ENCODE peak calls at places on chromosome 10, in eight cellular contexts. One of them, this sample, is unnamed.

GRCh38 chr10:96830511-96831199 is 1.4 kb upstream of the LCOR start:
- DNase-seq in ascending aorta: peak; percentile 74
- DNase-seq in heart left ventricle: peak; percentile 40
- DNase-seq in PC-3: peak; percentile 81
- DNase-seq in left lung: no peak
- DNase-seq in NT2/D1: peak; percentile 42
- DNase-seq in Karpas-422: peak; percentile 91
- DNase-seq in kidney: no peak
- DNase-seq in this sample: peak; percentile 72

GRCh38 chr10:98312349-98312748 is 44.4 kb upstream of the LOXL4 start:
- DNase-seq in ascending aorta: no peak
- DNase-seq in heart left ventricle: no peak
- DNase-seq in PC-3: no peak
- DNase-seq in left lung: no peak
- DNase-seq in NT2/D1: no peak
- DNase-seq in Karpas-422: no peak
- DNase-seq in kidney: no peak
- DNase-seq in this sample: no peak

GRCh38 chr10:68167790-68168189 is 58.5 kb downstream of the MYPN start:
- DNase-seq in ascending aorta: no peak
- DNase-seq in heart left ventricle: no peak
- DNase-seq in PC-3: no peak
- DNase-seq in left lung: no peak
- DNase-seq in NT2/D1: no peak
- DNase-seq in Karpas-422: no peak
- DNase-seq in kidney: no peak
- DNase-seq in this sample: no peak

GRCh38 chr10:27741173-27742091 is 4.2 kb downstream of the MKX start:
- DNase-seq in ascending aorta: peak; percentile 67
- DNase-seq in heart left ventricle: no peak
- DNase-seq in PC-3: no peak
- DNase-seq in left lung: peak; percentile 76
- DNase-seq in NT2/D1: no peak
- DNase-seq in Karpas-422: no peak
- DNase-seq in kidney: peak; percentile 62
- DNase-seq in this sample: no peak

GRCh38 chr10:101241840-101242707 is 12.8 kb upstream of the LBX1 start:
- DNase-seq in ascending aorta: no peak
- DNase-seq in heart left ventricle: no peak
- DNase-seq in PC-3: no peak
- DNase-seq in left lung: no peak
- DNase-seq in NT2/D1: no peak
- DNase-seq in Karpas-422: no peak
- DNase-seq in kidney: no peak
- DNase-seq in this sample: no peak

GRCh38 chr10:317219-317868 is 182.1 kb downstream of the ZMYND11 start:
- DNase-seq in ascending aorta: no peak
- DNase-seq in heart left ventricle: peak; percentile 59
- DNase-seq in PC-3: no peak
- DNase-seq in left lung: no peak
- DNase-seq in NT2/D1: no peak
- DNase-seq in Karpas-422: peak; percentile 57
- DNase-seq in kidney: peak; percentile 84
- DNase-seq in this sample: no peak

GRCh38 chr10:99921948-99922347 is 87.8 kb downstream of the DNMBP start:
- DNase-seq in ascending aorta: no peak
- DNase-seq in heart left ventricle: no peak
- DNase-seq in PC-3: peak; percentile 84
- DNase-seq in left lung: no peak
- DNase-seq in NT2/D1: no peak
- DNase-seq in Karpas-422: no peak
- DNase-seq in kidney: no peak
- DNase-seq in this sample: no peak

GRCh38 chr10:97039538-97040247 is 146.1 kb downstream of the SLIT1 start:
- DNase-seq in ascending aorta: no peak
- DNase-seq in heart left ventricle: no peak
- DNase-seq in PC-3: no peak
- DNase-seq in left lung: no peak
- DNase-seq in NT2/D1: no peak
- DNase-seq in Karpas-422: no peak
- DNase-seq in kidney: no peak
- DNase-seq in this sample: no peak

DNA sequence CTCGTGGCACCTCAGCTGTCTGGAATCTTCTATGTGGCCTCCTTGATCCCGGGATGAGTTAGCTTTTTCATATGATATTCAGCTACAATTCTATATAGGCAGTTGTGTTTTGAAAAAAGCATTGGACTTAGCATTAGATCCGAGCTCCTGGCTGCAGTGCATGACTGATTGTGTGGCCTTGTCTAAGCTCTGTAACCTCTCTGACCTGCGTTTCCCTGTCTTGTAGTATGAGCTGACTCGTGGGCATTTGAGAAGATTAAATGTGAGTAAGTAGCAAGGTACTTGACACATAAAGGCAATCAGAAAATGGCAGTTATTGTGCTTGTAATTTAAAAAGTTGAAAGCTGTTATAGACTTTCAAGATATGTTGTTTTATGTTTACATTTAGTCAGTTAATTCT is 85.9 kb downstream of the CCNY start:
- DNase-seq in ascending aorta: no peak
- DNase-seq in heart left ventricle: no peak
- DNase-seq in PC-3: peak; percentile 48
- DNase-seq in left lung: no peak
- DNase-seq in NT2/D1: no peak
- DNase-seq in Karpas-422: no peak
- DNase-seq in kidney: no peak
- DNase-seq in this sample: no peak
- H3K4me1 ChIP-seq in ascending aorta: no peaks in the 10 kb centered on the region
- H3K4me1 ChIP-seq in heart left ventricle: peaks cover 81% of the 10 kb centered on the region
- H3K4me1 ChIP-seq in PC-3: peaks cover 63% of the 10 kb centered on the region
- H3K4me1 ChIP-seq in left lung: peaks cover 11% of the 10 kb centered on the region
- H3K4me1 ChIP-seq in NT2/D1: peaks cover 4% of the 10 kb centered on the region
- H3K4me1 ChIP-seq in Karpas-422: peaks cover 2% of the 10 kb centered on the region
- H3K4me1 ChIP-seq in kidney: peaks cover 41% of the 10 kb centered on the region
- H3K4me1 ChIP-seq in this sample: peaks cover 12% of the 10 kb centered on the region

GRCh38 chr10:63200416-63200815 is 67.3 kb downstream of the NRBF2 start:
- DNase-seq in ascending aorta: no peak
- DNase-seq in heart left ventricle: no peak
- DNase-seq in PC-3: no peak
- DNase-seq in left lung: no peak
- DNase-seq in NT2/D1: no peak
- DNase-seq in Karpas-422: no peak
- DNase-seq in kidney: no peak
- DNase-seq in this sample: no peak

GRCh38 chr10:63201118-63201517 is 68.0 kb downstream of the NRBF2 start:
- DNase-seq in ascending aorta: no peak
- DNase-seq in heart left ventricle: no peak
- DNase-seq in PC-3: no peak
- DNase-seq in left lung: no peak
- DNase-seq in NT2/D1: no peak
- DNase-seq in Karpas-422: no peak
- DNase-seq in kidney: no peak
- DNase-seq in this sample: no peak

GRCh38 chr10:63197304-63198092 is 64.4 kb downstream of the NRBF2 start:
- DNase-seq in ascending aorta: no peak
- DNase-seq in heart left ventricle: no peak
- DNase-seq in PC-3: no peak
- DNase-seq in left lung: no peak
- DNase-seq in NT2/D1: no peak
- DNase-seq in Karpas-422: no peak
- DNase-seq in kidney: no peak
- DNase-seq in this sample: no peak

GRCh38 chr10:63204667-63205391 is 71.7 kb downstream of the NRBF2 start:
- DNase-seq in ascending aorta: no peak
- DNase-seq in heart left ventricle: no peak
- DNase-seq in PC-3: no peak
- DNase-seq in left lung: no peak
- DNase-seq in NT2/D1: no peak
- DNase-seq in Karpas-422: no peak
- DNase-seq in kidney: no peak
- DNase-seq in this sample: no peak

DNA sequence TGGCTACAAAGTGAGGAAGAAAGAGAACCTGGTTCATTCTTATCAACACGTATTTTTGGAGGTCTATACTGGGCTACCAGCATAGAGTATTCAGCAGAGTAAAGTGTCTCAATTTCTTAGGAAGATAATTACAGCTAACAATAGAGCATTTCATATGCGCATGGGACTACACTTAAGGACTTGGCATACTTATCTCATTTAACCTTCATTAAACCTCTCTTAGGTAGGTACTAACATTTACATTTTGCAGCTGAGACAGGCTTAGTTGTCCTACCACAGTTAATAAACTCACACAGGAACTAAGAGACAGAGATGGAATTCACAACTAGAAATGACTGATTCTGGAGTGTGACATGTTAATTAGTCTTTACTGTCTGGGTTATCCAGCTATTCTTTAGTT is 66.6 kb downstream of the NRBF2 start:
- DNase-seq in ascending aorta: no peak
- DNase-seq in heart left ventricle: no peak
- DNase-seq in PC-3: no peak
- DNase-seq in left lung: no peak
- DNase-seq in NT2/D1: no peak
- DNase-seq in Karpas-422: no peak
- DNase-seq in kidney: no peak
- DNase-seq in this sample: no peak
- H3K36me3 ChIP-seq in ascending aorta: peaks cover 21% of the 10 kb centered on the region
- H3K36me3 ChIP-seq in heart left ventricle: peaks cover 82% of the 10 kb centered on the region
- H3K36me3 ChIP-seq in PC-3: peaks cover 51% of the 10 kb centered on the region
- H3K36me3 ChIP-seq in left lung: no peaks in the 10 kb centered on the region
- H3K36me3 ChIP-seq in NT2/D1: peaks cover 40% of the 10 kb centered on the region
- H3K36me3 ChIP-seq in Karpas-422: peaks cover 42% of the 10 kb centered on the region
- H3K36me3 ChIP-seq in kidney: peaks cover 8% of the 10 kb centered on the region
- H3K36me3 ChIP-seq in this sample: peaks cover 19% of the 10 kb centered on the region

GRCh38 chr10:119252470-119253151 is 45.2 kb downstream of the GRK5 start:
- DNase-seq in ascending aorta: no peak
- DNase-seq in heart left ventricle: no peak
- DNase-seq in PC-3: no peak
- DNase-seq in left lung: no peak
- DNase-seq in NT2/D1: no peak
- DNase-seq in Karpas-422: no peak
- DNase-seq in kidney: no peak
- DNase-seq in this sample: no peak

GRCh38 chr10:119251315-119251708 is 43.9 kb downstream of the GRK5 start:
- DNase-seq in ascending aorta: no peak
- DNase-seq in heart left ventricle: no peak
- DNase-seq in PC-3: no peak
- DNase-seq in left lung: no peak
- DNase-seq in NT2/D1: no peak
- DNase-seq in Karpas-422: no peak
- DNase-seq in kidney: no peak
- DNase-seq in this sample: no peak

GRCh38 chr10:119254355-119254754 is 47.0 kb downstream of the GRK5 start:
- DNase-seq in ascending aorta: no peak
- DNase-seq in heart left ventricle: no peak
- DNase-seq in PC-3: no peak
- DNase-seq in left lung: no peak
- DNase-seq in NT2/D1: no peak
- DNase-seq in Karpas-422: no peak
- DNase-seq in kidney: no peak
- DNase-seq in this sample: no peak

GRCh38 chr10:119252051-119252465 is 44.7 kb downstream of the GRK5 start:
- DNase-seq in ascending aorta: no peak
- DNase-seq in heart left ventricle: no peak
- DNase-seq in PC-3: no peak
- DNase-seq in left lung: no peak
- DNase-seq in NT2/D1: no peak
- DNase-seq in Karpas-422: no peak
- DNase-seq in kidney: no peak
- DNase-seq in this sample: no peak

DNA sequence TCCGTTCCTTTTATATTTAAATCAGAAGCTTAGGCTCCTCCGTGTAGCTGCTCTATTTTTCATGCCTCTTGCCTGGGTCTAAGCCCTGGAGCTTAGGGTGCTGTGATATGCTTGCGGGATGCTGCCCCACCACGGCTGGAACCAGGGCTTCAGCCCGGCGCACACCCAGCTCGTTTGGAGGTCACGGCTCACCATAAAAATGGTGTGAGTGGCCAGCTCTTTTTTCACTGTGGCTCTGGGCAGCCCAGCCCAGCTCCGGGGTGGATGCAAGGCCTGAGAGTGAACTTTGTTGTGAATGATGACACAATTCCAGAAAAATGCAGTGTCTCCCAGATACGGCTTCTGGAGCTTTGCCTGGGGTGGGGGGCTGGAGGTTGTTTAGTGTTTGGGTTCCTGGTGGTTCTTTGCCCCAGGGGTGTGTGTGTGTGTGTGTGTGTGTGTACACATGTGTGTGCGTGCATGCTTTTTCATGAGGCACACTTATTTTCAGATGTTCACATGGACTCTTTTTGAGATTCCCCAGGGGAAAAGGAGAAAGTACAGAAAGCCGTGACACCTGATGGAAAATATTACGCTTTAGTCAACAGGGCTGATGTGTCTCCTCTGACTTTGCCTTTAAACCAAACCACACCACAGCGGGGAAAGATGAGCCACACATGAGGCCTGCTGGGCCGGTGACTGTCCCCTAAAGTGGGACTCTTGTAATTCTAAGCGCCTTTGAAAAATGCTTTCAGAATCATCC is 46.2 kb downstream of the GRK5 start:
- DNase-seq in ascending aorta: peak; percentile 90
- DNase-seq in heart left ventricle: peak; percentile 74
- DNase-seq in PC-3: peak; percentile 87
- DNase-seq in left lung: no peak
- DNase-seq in NT2/D1: no peak
- DNase-seq in Karpas-422: no peak
- DNase-seq in kidney: peak; percentile 91
- DNase-seq in this sample: no peak
- H3K4me1 ChIP-seq in ascending aorta: peaks cover 27% of the 10 kb centered on the region
- H3K4me1 ChIP-seq in heart left ventricle: peaks cover 79% of the 10 kb centered on the region
- H3K4me1 ChIP-seq in PC-3: peaks cover 51% of the 10 kb centered on the region
- H3K4me1 ChIP-seq in left lung: peaks cover 39% of the 10 kb centered on the region
- H3K4me1 ChIP-seq in NT2/D1: peaks cover 26% of the 10 kb centered on the region
- H3K4me1 ChIP-seq in Karpas-422: no peaks in the 10 kb centered on the region
- H3K4me1 ChIP-seq in kidney: peaks cover 26% of the 10 kb centered on the region
- H3K4me1 ChIP-seq in this sample: no peaks in the 10 kb centered on the region

DNA sequence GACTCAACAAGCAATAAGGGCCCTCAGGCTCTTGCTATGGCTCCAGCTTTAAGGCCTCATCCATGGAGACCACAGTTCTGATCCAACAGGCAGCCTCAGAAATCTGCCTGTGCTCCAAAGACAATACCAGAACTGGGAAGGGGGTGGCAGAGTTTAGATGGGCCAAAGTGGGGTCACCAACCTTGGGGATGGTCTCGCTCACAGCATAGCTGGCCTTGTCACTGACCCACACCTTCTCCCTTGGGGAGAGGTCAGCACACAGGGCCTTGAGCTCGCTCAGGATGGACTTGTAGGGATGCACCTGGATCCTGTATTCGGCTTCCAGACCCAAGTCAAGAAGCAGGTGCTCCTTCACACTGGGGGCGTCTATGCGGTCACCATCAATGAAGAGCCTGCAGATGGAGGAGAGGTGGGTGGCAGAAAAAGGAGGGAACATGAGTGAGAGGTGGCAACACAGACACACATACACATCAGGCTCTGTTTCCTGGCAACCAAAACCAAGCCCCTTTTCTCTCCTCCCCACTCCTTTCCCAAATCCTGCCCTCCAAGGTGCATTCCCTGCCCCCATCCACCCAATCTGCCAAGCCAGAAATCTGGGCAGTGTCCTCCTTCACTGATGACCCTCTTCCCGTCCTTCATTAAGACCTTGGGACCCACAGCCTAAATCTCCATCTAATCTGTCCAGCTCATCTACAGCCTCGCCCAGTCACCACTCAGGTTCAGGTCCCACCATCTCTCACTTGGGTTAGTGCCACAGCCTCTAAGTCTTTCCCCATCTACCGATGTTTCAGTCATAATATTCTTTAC is 40.9 kb downstream of the XPNPEP1 start:
- DNase-seq in ascending aorta: no peak
- DNase-seq in heart left ventricle: no peak
- DNase-seq in PC-3: no peak
- DNase-seq in left lung: no peak
- DNase-seq in NT2/D1: no peak
- DNase-seq in Karpas-422: no peak
- DNase-seq in kidney: no peak
- DNase-seq in this sample: no peak
- H3K36me3 ChIP-seq in ascending aorta: peaks cover 60% of the 10 kb centered on the region
- H3K36me3 ChIP-seq in heart left ventricle: peaks cover 77% of the 10 kb centered on the region
- H3K36me3 ChIP-seq in PC-3: peaks cover 6% of the 10 kb centered on the region
- H3K36me3 ChIP-seq in left lung: peaks cover 3% of the 10 kb centered on the region
- H3K36me3 ChIP-seq in NT2/D1: peaks cover 60% of the 10 kb centered on the region
- H3K36me3 ChIP-seq in Karpas-422: peaks cover 41% of the 10 kb centered on the region
- H3K36me3 ChIP-seq in kidney: peaks cover 31% of the 10 kb centered on the region
- H3K36me3 ChIP-seq in this sample: peaks cover 36% of the 10 kb centered on the region